ENCODE peak calls at places on chromosomes 5 and 9, in six cellular contexts. K is IMR-90, P is heart left ventricle, M is K562, O is HCT116, J is A549. L is an unnamed sample.
A peak's percentile ranks its signal among the peaks of the same experiment; 100 is the strongest.

GRCh38 chr9:81607593-81608288 is 81.6 kb downstream of the TLE1 start:
- ATAC-seq in K (no peak), M (no peak), J (no peak), P (no peak), O (no peak), L (no peak)

GRCh38 chr5:8321272-8321671 is 452.3 kb downstream of the MTRR start:
- ATAC-seq in P (no peak), M (no peak), O (no peak), J (no peak), K (no peak), L (no peak)

GRCh38 chr5:139226131-139226530 is 28.0 kb upstream of the SIL1 start:
- ATAC-seq in M (no peak), O (no peak), K (no peak), P (no peak), J (no peak), L (no peak)

GRCh38 chr5:109410389-109411174 is 808 bp upstream of the PJA2 start:
- ATAC-seq in P (peak; percentile 53), M (peak; percentile 69), K (peak; percentile 38), O (peak; percentile 41), J (peak; percentile 68), L (peak; percentile 26)

GRCh38 chr9:130681769-130682489 is 11.7 kb upstream of the EXOSC2 start:
- ATAC-seq in P (no peak), M (peak; percentile 70), O (peak; percentile 58), J (peak; percentile 55), K (no peak), L (peak; percentile 35)

GRCh38 chr9:13437898-13438297 is 158.4 kb upstream of the MPDZ start:
- ATAC-seq in K (no peak), M (no peak), P (no peak), J (no peak), O (no peak), L (no peak)

GRCh38 chr9:125088752-125089151 is 54.6 kb downstream of the SCAI start:
- ATAC-seq in P (peak; percentile 51), K (no peak), O (no peak), J (no peak), M (no peak), L (no peak)

GRCh38 chr5:34555699-34556513 is 100.2 kb upstream of the RAI14 start:
- ATAC-seq in P (no peak), O (no peak), J (no peak), M (no peak), K (no peak), L (no peak)

GRCh38 chr9:122789256-122790046 is 718 bp downstream of the OR5C1 start:
- ATAC-seq in M (peak; percentile 43), K (no peak), J (no peak), O (no peak), P (no peak), L (no peak)

DNA sequence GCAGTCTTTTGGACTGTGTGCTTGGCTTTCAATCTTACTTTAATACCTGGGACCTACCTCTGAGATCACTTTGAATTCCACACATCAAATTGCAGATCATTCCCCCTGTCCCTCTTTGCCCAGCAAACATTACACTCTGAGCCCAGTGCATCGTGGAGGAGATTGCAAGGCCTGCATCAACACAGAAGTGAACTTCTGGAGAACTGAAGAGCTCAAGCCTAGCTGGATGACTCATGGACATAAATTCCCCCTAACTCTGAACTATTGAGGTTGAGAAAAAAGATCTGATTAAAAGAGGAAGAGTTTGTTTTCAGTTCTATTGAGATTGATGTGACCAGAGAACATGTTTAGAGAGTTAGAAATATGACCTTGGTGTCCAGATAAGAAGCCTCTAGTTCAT is 316.0 kb upstream of the DMAC1 start:
- ATAC-seq in P (no peak), O (no peak), M (no peak), J (no peak), K (no peak), L (no peak)
- TF ChIP-seq POLR2A in P (no peak), O (no peak), M (no peak), J (no peak), K (no peak), L (no peak)

GRCh38 chr5:126422994-126423788 is at the start of gene GRAMD2B:
- ATAC-seq in K (peak; percentile 98), J (peak; percentile 95), M (peak; percentile 86), P (peak; percentile 96), O (peak; percentile 96), L (peak; percentile 98)
- TF ChIP-seq POLR2A in K (peak; percentile 84), J (peak; percentile 54), M (peak; percentile 41), P (peak; percentile 71), O (peak; percentile 53), L (peak; percentile 89)

DNA sequence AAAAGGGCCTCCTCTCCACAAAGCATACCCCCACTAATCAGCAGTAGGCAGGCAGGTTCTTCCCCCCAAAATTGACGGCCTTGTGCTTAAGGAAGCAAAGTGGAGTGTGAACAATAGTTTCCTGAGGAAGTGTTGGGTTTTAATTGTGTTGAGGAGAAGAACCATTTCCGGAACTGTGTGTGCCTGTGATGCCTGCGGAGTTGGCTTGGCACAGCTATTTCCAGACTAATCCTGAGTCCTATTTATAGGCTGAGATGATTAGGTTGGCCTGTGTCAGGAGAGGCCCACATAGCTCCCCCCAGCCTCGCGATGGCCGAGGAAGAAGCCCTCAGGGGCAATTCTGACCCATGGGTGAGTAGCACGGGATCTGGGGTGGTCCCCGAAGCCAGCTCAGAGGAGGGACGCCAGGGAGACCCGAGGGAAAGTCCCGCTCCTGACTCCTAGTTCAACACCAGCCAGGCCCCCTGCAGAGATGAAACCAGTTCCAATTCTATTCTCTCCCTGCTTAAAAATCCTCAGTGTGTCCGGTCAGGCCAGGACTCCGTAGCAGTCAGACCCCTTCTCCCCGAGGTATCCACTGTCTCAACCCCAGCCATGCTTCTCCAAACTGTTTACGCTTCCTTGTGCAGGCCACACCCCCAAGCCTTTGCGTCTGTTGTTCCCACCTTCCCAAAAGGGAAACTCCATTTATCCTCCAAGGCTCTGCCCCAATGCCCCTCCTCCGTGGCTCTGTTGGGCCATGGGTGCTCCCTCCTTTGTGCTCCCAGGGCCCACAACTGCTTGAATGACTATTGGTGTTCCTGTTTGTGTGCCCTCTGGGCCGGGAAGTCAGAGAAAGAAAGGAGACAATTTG is 18.1 kb downstream of the GSN start:
- ATAC-seq in O (peak; percentile 37), J (peak; percentile 35), K (no peak), M (peak; percentile 7), P (peak; percentile 72), L (peak; percentile 44)
- TF ChIP-seq POLR2A in O (no peak), J (no peak), K (no peak), M (no peak), P (no peak), L (peak; percentile 32)

DNA sequence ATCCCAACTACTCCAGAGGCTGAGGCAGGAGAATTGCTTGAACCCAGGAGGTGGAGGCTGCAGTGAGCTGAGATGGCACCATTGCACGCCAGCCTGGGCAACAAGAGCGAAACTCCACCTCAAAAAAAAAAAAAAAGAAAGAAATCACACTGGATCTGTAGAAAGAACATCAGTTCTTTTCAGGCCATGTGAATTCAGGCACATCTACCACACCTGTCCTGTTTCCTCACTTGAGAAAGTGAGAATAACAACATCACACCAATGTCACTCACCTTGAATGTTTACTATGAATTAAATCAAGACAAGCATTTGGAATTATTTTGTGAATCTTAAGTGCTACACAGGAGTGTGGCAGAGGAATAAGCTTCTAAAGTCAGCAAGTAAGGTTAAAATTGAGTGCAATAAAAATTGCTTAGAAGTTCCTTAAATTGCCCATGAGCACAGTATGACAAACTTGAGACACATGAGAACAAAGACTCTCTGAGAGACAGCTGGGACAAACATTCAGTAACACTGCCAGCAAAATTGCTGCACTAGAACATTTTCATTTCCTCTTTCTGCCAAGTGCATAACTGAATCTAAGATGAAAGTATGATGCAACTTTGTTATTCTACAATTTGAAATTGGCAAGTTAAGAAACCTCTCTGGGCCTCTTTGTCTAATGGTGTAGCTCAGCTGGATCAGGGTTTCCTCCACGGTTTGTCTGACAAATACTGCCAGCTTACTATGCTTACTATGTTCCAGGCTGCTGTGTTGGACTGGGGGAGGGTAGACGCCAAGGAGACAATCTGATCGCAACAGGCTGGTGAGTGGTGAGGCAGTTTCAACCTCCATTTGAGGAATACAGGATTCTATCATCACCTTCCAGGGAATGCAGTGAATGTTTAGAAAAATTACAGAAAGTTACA is 1.9 kb upstream of the RIC1 start:
- ATAC-seq in M (peak; percentile 48), P (peak; percentile 53), J (no peak), O (no peak), K (no peak), L (peak; percentile 51)
- TF ChIP-seq POLR2A in M (no peak), P (no peak), J (no peak), O (no peak), K (no peak), L (no peak)

DNA sequence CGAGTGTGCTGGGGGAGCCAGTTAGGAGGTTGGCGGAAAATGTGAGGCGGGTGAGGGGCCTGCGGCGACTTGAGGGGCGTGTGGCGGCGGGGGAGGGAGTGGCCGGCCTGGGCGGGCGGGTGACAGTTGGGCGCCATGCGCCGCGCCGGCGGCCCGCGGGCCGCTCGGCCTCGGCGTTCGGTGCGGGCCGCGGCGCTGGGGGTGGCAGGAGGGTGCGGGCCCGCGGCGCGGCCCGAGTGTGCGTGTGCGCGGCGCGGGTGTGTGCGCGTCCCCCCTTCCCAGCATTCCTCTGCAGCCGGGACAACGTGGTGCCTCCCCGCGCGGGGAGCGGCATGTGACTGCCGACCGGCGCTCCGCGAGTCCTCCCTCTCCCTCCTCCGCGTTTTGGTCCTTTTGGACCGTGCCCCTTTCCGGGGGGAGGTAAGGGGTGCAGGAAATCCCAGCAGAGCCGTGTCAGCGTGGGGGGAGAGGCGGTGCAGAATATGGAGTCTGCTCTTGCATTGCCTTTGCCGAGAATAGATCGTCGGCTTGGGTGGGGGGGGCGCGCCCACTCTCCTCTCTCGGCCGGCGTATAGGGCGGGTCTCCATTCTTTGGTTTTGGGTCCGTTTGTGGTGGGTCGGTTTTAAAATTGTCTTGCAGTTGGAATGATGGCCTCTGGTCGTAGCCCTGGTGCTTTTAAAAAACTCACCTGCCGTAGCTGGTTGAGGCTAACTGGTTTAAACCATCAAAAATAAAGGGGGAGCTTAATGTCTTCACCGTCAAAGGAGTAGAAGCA is 1.9 kb downstream of the LARP1 start:
- ATAC-seq in J (no peak), K (peak; percentile 3), O (peak; percentile 2), M (peak; percentile 11), P (no peak), L (peak; percentile 5)
- TF ChIP-seq POLR2A in J (no peak), K (no peak), O (peak; percentile 20), M (no peak), P (no peak), L (no peak)

DNA sequence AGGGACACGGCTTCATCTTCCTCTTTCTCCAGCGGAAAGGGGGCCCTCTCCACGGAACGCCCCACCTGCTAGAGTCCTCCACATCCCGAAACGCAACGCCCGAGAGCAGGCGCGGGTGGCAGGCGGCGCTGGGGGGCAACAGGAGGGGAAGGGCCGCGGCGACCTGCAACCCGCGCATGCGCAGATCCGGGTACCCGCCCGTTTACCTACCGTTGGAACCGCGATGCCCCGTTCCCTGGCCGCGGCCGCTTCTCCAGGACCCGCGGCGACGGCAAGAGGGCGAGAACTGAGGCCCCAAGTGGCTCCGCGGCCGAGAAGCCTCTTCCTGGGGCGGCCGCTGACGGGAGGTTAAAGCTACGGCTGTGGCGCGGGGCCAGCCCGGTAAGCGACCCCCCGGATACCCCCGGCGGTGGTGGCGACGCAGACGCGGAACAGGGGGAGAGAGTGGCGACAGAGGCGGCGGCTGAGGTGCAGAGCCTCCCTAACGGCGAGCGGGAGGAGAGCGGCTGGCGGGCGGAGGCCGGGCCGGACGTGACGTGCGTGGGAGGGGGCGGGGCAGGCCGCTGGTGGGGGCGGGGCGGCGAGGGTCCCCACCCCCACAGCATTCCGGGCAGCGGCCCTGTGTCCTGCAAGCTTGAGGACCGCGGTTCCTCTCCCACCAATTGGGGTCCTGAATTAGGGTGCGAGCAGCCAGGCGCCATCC is at the start of gene FAM13B:
- ATAC-seq in K (peak; percentile 83), P (peak; percentile 71), O (peak; percentile 80), J (peak; percentile 84), M (peak; percentile 88), L (peak; percentile 91)
- TF ChIP-seq POLR2A in K (peak; percentile 88), P (no peak), O (no peak), J (peak; percentile 77), M (peak; percentile 96), L (peak; percentile 64)